ENCODE peak calls at places on chromosomes 5 and 9, in eight cellular contexts. One of them, this sample, is unnamed.

GRCh38 chr5:83470920-83471404 is 582 bp upstream of the VCAN start:
- DNase-seq in aorta: no peak
- DNase-seq in neuronal stem cell: no peak
- DNase-seq in CD8-positive, alpha-beta memory T cell: no peak
- DNase-seq in neural progenitor cell: peak
- DNase-seq in brain microvascular endothelial cell: no peak
- DNase-seq in mammary epithelial cell: no peak
- DNase-seq in CD8-positive, alpha-beta T cell: no peak
- DNase-seq in this sample: no peak

GRCh38 chr9:73753171-73753570 is 601.5 kb downstream of the ANXA1 start:
- DNase-seq in brain microvascular endothelial cell: no peak
- DNase-seq in aorta: no peak
- DNase-seq in neuronal stem cell: no peak
- DNase-seq in mammary epithelial cell: peak
- DNase-seq in CD8-positive, alpha-beta memory T cell: no peak
- DNase-seq in neural progenitor cell: no peak
- DNase-seq in CD8-positive, alpha-beta T cell: no peak
- DNase-seq in this sample: no peak

GRCh38 chr9:13205824-13206223 is 73.7 kb downstream of the MPDZ start:
- DNase-seq in mammary epithelial cell: no peak
- DNase-seq in CD8-positive, alpha-beta memory T cell: no peak
- DNase-seq in neuronal stem cell: no peak
- DNase-seq in neural progenitor cell: no peak
- DNase-seq in CD8-positive, alpha-beta T cell: no peak
- DNase-seq in aorta: no peak
- DNase-seq in brain microvascular endothelial cell: no peak
- DNase-seq in this sample: no peak

GRCh38 chr5:21646469-21646868 is 1206.7 kb downstream of the CDH12 start:
- DNase-seq in mammary epithelial cell: peak
- DNase-seq in CD8-positive, alpha-beta T cell: no peak
- DNase-seq in neuronal stem cell: no peak
- DNase-seq in brain microvascular endothelial cell: peak
- DNase-seq in CD8-positive, alpha-beta memory T cell: no peak
- DNase-seq in aorta: no peak
- DNase-seq in neural progenitor cell: no peak
- DNase-seq in this sample: no peak

GRCh38 chr5:159161361-159162214 is 47.8 kb downstream of the RNF145 start:
- DNase-seq in CD8-positive, alpha-beta memory T cell: no peak
- DNase-seq in mammary epithelial cell: peak
- DNase-seq in brain microvascular endothelial cell: no peak
- DNase-seq in aorta: no peak
- DNase-seq in neuronal stem cell: no peak
- DNase-seq in CD8-positive, alpha-beta T cell: no peak
- DNase-seq in neural progenitor cell: no peak
- DNase-seq in this sample: no peak

GRCh38 chr9:118896356-118897000 is 472.8 kb downstream of the BRINP1 start:
- DNase-seq in neuronal stem cell: no peak
- DNase-seq in brain microvascular endothelial cell: no peak
- DNase-seq in aorta: no peak
- DNase-seq in neural progenitor cell: no peak
- DNase-seq in mammary epithelial cell: no peak
- DNase-seq in CD8-positive, alpha-beta memory T cell: no peak
- DNase-seq in CD8-positive, alpha-beta T cell: no peak
- DNase-seq in this sample: no peak

GRCh38 chr9:127683723-127684122 is 23.1 kb upstream of the CFAP157 start:
- DNase-seq in aorta: no peak
- DNase-seq in neural progenitor cell: no peak
- DNase-seq in mammary epithelial cell: no peak
- DNase-seq in CD8-positive, alpha-beta T cell: no peak
- DNase-seq in CD8-positive, alpha-beta memory T cell: no peak
- DNase-seq in neuronal stem cell: no peak
- DNase-seq in brain microvascular endothelial cell: peak
- DNase-seq in this sample: no peak

GRCh38 chr5:118605761-118606160 is 382.6 kb downstream of the DTWD2 start:
- DNase-seq in CD8-positive, alpha-beta T cell: no peak
- DNase-seq in CD8-positive, alpha-beta memory T cell: no peak
- DNase-seq in mammary epithelial cell: no peak
- DNase-seq in neural progenitor cell: no peak
- DNase-seq in neuronal stem cell: no peak
- DNase-seq in aorta: no peak
- DNase-seq in brain microvascular endothelial cell: no peak
- DNase-seq in this sample: no peak

GRCh38 chr9:97359147-97359546 is 51.7 kb downstream of the CCDC180 start:
- DNase-seq in CD8-positive, alpha-beta T cell: no peak
- DNase-seq in brain microvascular endothelial cell: no peak
- DNase-seq in neuronal stem cell: no peak
- DNase-seq in aorta: no peak
- DNase-seq in CD8-positive, alpha-beta memory T cell: no peak
- DNase-seq in neural progenitor cell: no peak
- DNase-seq in mammary epithelial cell: no peak
- DNase-seq in this sample: no peak

GRCh38 chr5:143061161-143061945 is 291.2 kb downstream of the ARHGAP26 start:
- DNase-seq in CD8-positive, alpha-beta memory T cell: no peak
- DNase-seq in CD8-positive, alpha-beta T cell: no peak
- DNase-seq in neuronal stem cell: no peak
- DNase-seq in aorta: no peak
- DNase-seq in neural progenitor cell: no peak
- DNase-seq in mammary epithelial cell: peak
- DNase-seq in brain microvascular endothelial cell: no peak
- DNase-seq in this sample: peak
- H3K27ac ChIP-seq in CD8-positive, alpha-beta memory T cell: no peak
- H3K27ac ChIP-seq in CD8-positive, alpha-beta T cell: no peak
- H3K27ac ChIP-seq in neuronal stem cell: no peak
- H3K27ac ChIP-seq in aorta: no peak
- H3K27ac ChIP-seq in neural progenitor cell: no peak
- H3K27ac ChIP-seq in mammary epithelial cell: peak
- H3K27ac ChIP-seq in brain microvascular endothelial cell: peak
- H3K27ac ChIP-seq in this sample: peak

GRCh38 chr5:1104327-1105006 is 7.4 kb downstream of the SLC12A7 start:
- DNase-seq in aorta: no peak
- DNase-seq in CD8-positive, alpha-beta memory T cell: peak
- DNase-seq in mammary epithelial cell: no peak
- DNase-seq in CD8-positive, alpha-beta T cell: peak
- DNase-seq in neural progenitor cell: no peak
- DNase-seq in neuronal stem cell: no peak
- DNase-seq in brain microvascular endothelial cell: no peak
- DNase-seq in this sample: no peak

GRCh38 chr5:1105350-1106265 is 6.3 kb downstream of the SLC12A7 start:
- DNase-seq in neural progenitor cell: no peak
- DNase-seq in CD8-positive, alpha-beta memory T cell: peak
- DNase-seq in mammary epithelial cell: no peak
- DNase-seq in CD8-positive, alpha-beta T cell: peak
- DNase-seq in brain microvascular endothelial cell: no peak
- DNase-seq in neuronal stem cell: no peak
- DNase-seq in aorta: no peak
- DNase-seq in this sample: no peak

GRCh38 chr5:1103093-1103492 is 8.8 kb downstream of the SLC12A7 start:
- DNase-seq in CD8-positive, alpha-beta T cell: no peak
- DNase-seq in brain microvascular endothelial cell: no peak
- DNase-seq in neural progenitor cell: no peak
- DNase-seq in aorta: no peak
- DNase-seq in CD8-positive, alpha-beta memory T cell: no peak
- DNase-seq in mammary epithelial cell: no peak
- DNase-seq in neuronal stem cell: no peak
- DNase-seq in this sample: no peak

GRCh38 chr5:1101991-1102713 is 9.7 kb downstream of the SLC12A7 start:
- DNase-seq in mammary epithelial cell: no peak
- DNase-seq in neural progenitor cell: peak
- DNase-seq in CD8-positive, alpha-beta memory T cell: no peak
- DNase-seq in neuronal stem cell: peak
- DNase-seq in CD8-positive, alpha-beta T cell: no peak
- DNase-seq in aorta: no peak
- DNase-seq in brain microvascular endothelial cell: no peak
- DNase-seq in this sample: no peak

GRCh38 chr5:1103505-1104326 is 8.1 kb downstream of the SLC12A7 start:
- DNase-seq in brain microvascular endothelial cell: no peak
- DNase-seq in mammary epithelial cell: no peak
- DNase-seq in neuronal stem cell: no peak
- DNase-seq in CD8-positive, alpha-beta T cell: no peak
- DNase-seq in aorta: no peak
- DNase-seq in CD8-positive, alpha-beta memory T cell: no peak
- DNase-seq in neural progenitor cell: no peak
- DNase-seq in this sample: peak
- H3K27ac ChIP-seq in brain microvascular endothelial cell: no peak
- H3K27ac ChIP-seq in mammary epithelial cell: no peak
- H3K27ac ChIP-seq in neuronal stem cell: no peak
- H3K27ac ChIP-seq in CD8-positive, alpha-beta T cell: peak
- H3K27ac ChIP-seq in aorta: no peak
- H3K27ac ChIP-seq in CD8-positive, alpha-beta memory T cell: peak
- H3K27ac ChIP-seq in neural progenitor cell: no peak
- H3K27ac ChIP-seq in this sample: peak

DNA sequence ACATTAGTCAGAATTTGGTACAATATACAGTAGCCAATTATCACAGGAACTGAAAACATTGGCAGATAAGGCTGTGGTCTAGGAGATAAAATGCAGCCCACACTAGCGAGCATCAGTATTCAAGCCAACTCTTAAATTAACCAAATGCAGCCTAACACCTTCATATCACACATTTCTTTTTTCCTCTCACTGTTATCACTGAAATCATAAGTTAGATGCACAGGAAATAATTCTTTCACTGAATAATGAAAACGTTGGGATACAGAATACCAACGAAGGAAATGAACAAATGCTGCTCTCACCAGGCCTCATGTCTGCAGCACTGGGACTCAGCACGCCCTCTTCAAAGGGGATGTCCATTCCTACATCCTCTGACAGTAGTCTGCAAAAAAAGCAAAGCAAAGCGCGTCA is 109.1 kb upstream of the PCA3 start:
- DNase-seq in aorta: no peak
- DNase-seq in brain microvascular endothelial cell: peak
- DNase-seq in neural progenitor cell: no peak
- DNase-seq in mammary epithelial cell: no peak
- DNase-seq in CD8-positive, alpha-beta memory T cell: no peak
- DNase-seq in neuronal stem cell: no peak
- DNase-seq in CD8-positive, alpha-beta T cell: no peak
- DNase-seq in this sample: no peak
- H3K27ac ChIP-seq in aorta: peak
- H3K27ac ChIP-seq in brain microvascular endothelial cell: peak
- H3K27ac ChIP-seq in neural progenitor cell: no peak
- H3K27ac ChIP-seq in mammary epithelial cell: peak
- H3K27ac ChIP-seq in CD8-positive, alpha-beta memory T cell: no peak
- H3K27ac ChIP-seq in neuronal stem cell: no peak
- H3K27ac ChIP-seq in CD8-positive, alpha-beta T cell: no peak
- H3K27ac ChIP-seq in this sample: no peak

DNA sequence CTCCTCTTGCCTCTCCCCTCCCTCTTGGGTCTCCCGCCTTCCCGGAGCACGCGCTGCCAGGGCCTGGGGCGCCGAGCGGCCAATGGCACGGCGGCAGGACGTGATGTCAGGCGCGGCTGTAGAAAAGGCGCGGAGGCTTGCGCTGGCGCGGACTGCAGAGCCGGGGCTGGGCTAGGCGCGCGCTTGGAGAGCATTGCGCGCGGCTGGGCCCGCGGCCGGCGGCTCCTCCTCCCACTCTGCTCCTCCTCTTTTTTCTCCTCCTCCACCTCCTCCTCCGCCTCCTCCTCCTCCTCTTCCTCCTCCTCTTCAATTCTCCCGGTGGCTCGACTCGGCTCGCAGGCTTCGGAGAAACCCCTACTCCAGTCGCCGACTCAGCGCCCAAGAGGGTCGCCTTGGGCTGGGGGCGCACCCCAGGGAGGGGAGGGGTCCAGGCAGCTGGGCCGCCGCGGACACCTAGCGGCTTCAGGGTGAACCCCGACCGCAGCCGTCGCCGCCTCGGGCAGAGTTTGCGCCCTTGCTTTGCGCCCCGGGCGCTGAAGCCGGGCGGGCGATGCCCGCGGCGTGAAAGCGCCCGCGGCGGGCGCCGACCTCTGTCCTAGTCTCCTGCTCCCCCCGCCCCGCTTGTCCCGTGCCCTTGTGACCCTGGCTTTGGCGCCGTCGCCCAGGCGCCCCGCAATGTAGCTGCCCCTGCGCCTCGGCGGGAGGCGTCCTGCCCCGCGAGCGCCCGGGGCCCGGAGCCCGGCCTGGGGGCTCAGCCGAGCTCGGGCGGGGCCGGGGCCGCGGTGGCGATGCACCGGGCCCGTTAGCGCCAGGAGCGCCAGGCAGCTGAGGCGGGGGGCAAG is at the start of gene LHX2:
- DNase-seq in aorta: peak
- DNase-seq in CD8-positive, alpha-beta memory T cell: no peak
- DNase-seq in mammary epithelial cell: peak
- DNase-seq in neural progenitor cell: peak
- DNase-seq in CD8-positive, alpha-beta T cell: no peak
- DNase-seq in brain microvascular endothelial cell: peak
- DNase-seq in neuronal stem cell: peak
- DNase-seq in this sample: no peak
- H3K27ac ChIP-seq in aorta: no peak
- H3K27ac ChIP-seq in CD8-positive, alpha-beta memory T cell: no peak
- H3K27ac ChIP-seq in mammary epithelial cell: no peak
- H3K27ac ChIP-seq in neural progenitor cell: no peak
- H3K27ac ChIP-seq in CD8-positive, alpha-beta T cell: no peak
- H3K27ac ChIP-seq in brain microvascular endothelial cell: no peak
- H3K27ac ChIP-seq in neuronal stem cell: peak
- H3K27ac ChIP-seq in this sample: no peak

This sample was measured in breast epithelium.